ENCODE peak calls at places on chromosomes 3 and 15, in eight cellular contexts. V is aorta, Z is fibroblast of lung, D is GM12878, H is Karpas-422, I is K562, F is PC-3, M is adrenal gland. U is an unnamed sample.
A peak's percentile ranks its signal among the peaks of the same experiment; 100 is the strongest.

GRCh38 chr3:4350789-4351163 is 47.6 kb downstream of the SETMAR start:
- DNase-seq in V (no peak), Z (peak; percentile 67), D (peak; percentile 31), H (peak; percentile 82), I (peak; percentile 80), F (peak; percentile 76), M (peak; percentile 65), U (peak; percentile 5)

GRCh38 chr3:138327831-138328230 is 1.8 kb downstream of the NME9 start:
- DNase-seq in V (no peak), Z (no peak), D (no peak), H (no peak), I (no peak), F (peak; percentile 42), M (no peak), U (no peak)

GRCh38 chr3:97829198-97829597 is 7.4 kb downstream of the CRYBG3 start:
- DNase-seq in V (no peak), Z (no peak), D (no peak), H (no peak), I (no peak), F (no peak), M (no peak), U (no peak)

GRCh38 chr15:67836955-67837354 is 2.9 kb downstream of the RNU6-1 start:
- DNase-seq in V (no peak), Z (no peak), D (no peak), H (no peak), I (no peak), F (no peak), M (no peak), U (no peak)

GRCh38 chr3:157472648-157473047 is 30.6 kb downstream of the VEPH1 start:
- DNase-seq in V (no peak), Z (no peak), D (no peak), H (no peak), I (no peak), F (no peak), M (no peak), U (no peak)

GRCh38 chr3:184600685-184601377 is 39.2 kb downstream of the EPHB3 start:
- DNase-seq in V (no peak), Z (no peak), D (no peak), H (no peak), I (no peak), F (no peak), M (no peak), U (no peak)

GRCh38 chr15:66578286-66578875 is 12.6 kb upstream of the LCTL start:
- DNase-seq in V (no peak), Z (peak; percentile 70), D (no peak), H (no peak), I (no peak), F (peak; percentile 73), M (no peak), U (peak; percentile 30)

GRCh38 chr3:37753428-37753827 is 108.3 kb upstream of the CTDSPL start:
- DNase-seq in V (no peak), Z (no peak), D (no peak), H (no peak), I (no peak), F (peak; percentile 15), M (no peak), U (no peak)

GRCh38 chr15:71198846-71199245 is 83.6 kb downstream of the THSD4 start:
- DNase-seq in V (no peak), Z (no peak), D (no peak), H (no peak), I (no peak), F (no peak), M (no peak), U (no peak)

GRCh38 chr3:111610189-111610588 is 15.0 kb upstream of the ZBED2 start:
- DNase-seq in V (no peak), Z (peak; percentile 59), D (peak; percentile 48), H (peak; percentile 51), I (no peak), F (no peak), M (no peak), U (no peak)

GRCh38 chr15:25899870-25900269 is 36.7 kb upstream of the ATP10A start:
- DNase-seq in V (no peak), Z (no peak), D (no peak), H (no peak), I (no peak), F (no peak), M (no peak), U (no peak)

GRCh38 chr3:17602126-17602525 is 140.3 kb downstream of the TBC1D5 start:
- DNase-seq in V (no peak), Z (peak; percentile 66), D (no peak), H (no peak), I (no peak), F (peak; percentile 87), M (no peak), U (no peak)

GRCh38 chr3:136305879-136306278 is 55.7 kb downstream of the PCCB start:
- DNase-seq in V (no peak), Z (peak; percentile 23), D (peak; percentile 8), H (peak; percentile 84), I (no peak), F (no peak), M (no peak), U (no peak)

GRCh38 chr3:52891164-52891563 is 6.2 kb downstream of the STIMATE start:
- DNase-seq in V (no peak), Z (no peak), D (no peak), H (no peak), I (no peak), F (no peak), M (no peak), U (no peak)

GRCh38 chr3:52891615-52892081 is 5.7 kb downstream of the STIMATE start:
- DNase-seq in V (no peak), Z (no peak), D (no peak), H (peak; percentile 70), I (no peak), F (no peak), M (no peak), U (no peak)

GRCh38 chr3:52893723-52894122 is 3.6 kb downstream of the STIMATE start:
- DNase-seq in V (no peak), Z (no peak), D (no peak), H (no peak), I (no peak), F (no peak), M (no peak), U (no peak)

GRCh38 chr3:52892290-52892624 is 5.1 kb downstream of the STIMATE start:
- DNase-seq in V (no peak), Z (no peak), D (no peak), H (no peak), I (no peak), F (no peak), M (no peak), U (no peak)

DNA sequence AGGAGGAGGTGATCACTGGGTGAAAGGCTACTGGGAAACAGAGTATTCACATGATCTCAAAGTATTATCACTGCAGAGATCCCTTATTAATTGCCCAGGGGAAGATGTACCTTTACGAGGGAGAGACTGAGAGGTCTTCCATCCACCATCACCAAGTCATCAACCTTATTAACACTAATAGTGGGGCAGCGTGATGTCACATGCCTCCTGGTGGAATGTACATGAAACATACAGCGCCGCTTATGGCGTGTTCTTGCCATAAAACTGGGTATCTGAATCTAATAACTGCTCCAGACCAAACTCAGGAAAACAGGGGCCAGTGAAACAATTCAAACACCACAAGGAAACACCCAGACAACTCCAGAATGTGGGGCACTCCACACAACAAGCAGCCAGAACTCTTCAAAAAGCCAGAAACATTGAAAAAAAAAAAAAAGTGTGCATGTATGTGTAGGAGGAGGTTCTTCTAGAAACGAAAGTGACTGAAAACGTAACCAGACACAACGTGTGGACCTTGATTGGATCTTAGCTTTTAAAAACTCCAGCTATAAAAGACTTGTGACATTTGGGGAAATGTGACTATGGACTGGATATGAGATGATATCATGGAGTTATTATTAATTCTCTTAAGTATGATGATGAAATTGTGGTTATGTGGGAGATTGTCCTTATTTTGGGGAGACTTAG is 4.6 kb downstream of the STIMATE start:
- DNase-seq in V (no peak), Z (no peak), D (peak; percentile 41), H (peak; percentile 59), I (no peak), F (no peak), M (no peak), U (no peak)
- H3K4me3 ChIP-seq in V (no peak overlapping the region), Z (peak overlapping the region; percentile 9), D (peak overlapping the region; percentile 59), H (peak overlapping the region; percentile 16), I (no peak overlapping the region), F (no peak overlapping the region), M (no peak overlapping the region), U (no peak overlapping the region)

DNA sequence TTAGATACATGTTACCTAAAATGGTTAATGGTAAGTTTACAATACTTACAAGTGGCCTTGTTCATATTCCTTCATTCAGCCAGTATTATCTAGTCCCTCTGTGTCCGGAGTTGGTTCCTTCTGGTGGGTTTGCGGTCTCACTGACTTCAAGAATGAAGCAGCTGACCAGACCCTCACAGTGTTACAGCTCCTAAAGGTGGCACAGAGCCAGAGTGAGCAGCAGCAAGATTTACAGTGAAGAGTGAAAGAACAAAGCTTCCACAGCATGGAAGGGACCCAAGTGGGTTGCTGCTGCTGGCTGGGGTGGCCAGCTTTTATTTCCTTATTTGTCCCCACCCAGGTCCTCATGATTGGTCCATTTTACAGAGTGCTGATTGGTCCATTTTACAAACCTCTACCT is 916.8 kb downstream of the MCTP2 start:
- DNase-seq in V (no peak), Z (no peak), D (no peak), H (no peak), I (no peak), F (no peak), M (no peak), U (no peak)
- H3K9me3 ChIP-seq in V (no peaks in the 10 kb centered on the region), Z (no peaks in the 10 kb centered on the region), D (no peaks in the 10 kb centered on the region), H (peaks cover 30% of the 10 kb centered on the region), I (peaks cover 3% of the 10 kb centered on the region), F (peaks cover 4% of the 10 kb centered on the region), M (no peaks in the 10 kb centered on the region), U (no peaks in the 10 kb centered on the region)

DNA sequence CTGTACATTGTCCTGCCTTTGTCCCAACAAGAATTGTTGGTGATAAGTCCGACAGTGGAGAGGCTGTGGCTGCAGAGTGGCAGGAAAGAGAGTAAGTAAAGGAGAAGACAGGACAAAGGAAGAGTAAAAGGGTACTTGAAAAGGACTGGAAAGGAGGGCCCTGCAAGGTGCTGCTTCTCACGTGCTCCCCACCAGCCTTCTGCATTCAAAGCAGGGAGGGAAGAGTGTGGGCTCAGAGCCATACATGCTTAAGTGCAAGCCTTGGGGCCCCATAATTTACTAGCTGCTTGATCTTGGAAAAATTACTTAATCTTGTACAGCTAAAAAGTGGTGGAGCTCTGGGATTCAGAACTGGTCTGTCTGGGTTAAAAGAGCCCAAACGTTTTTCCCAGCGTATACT is 29.9 kb downstream of the MME start:
- DNase-seq in V (no peak), Z (no peak), D (no peak), H (peak; percentile 85), I (no peak), F (no peak), M (no peak), U (no peak)
- H3K36me3 ChIP-seq in V (no peaks in the 10 kb centered on the region), Z (no peaks in the 10 kb centered on the region), D (no peaks in the 10 kb centered on the region), H (peaks cover 4% of the 10 kb centered on the region), I (no peaks in the 10 kb centered on the region), F (no peaks in the 10 kb centered on the region), M (no peaks in the 10 kb centered on the region), U (no peaks in the 10 kb centered on the region)

DNA sequence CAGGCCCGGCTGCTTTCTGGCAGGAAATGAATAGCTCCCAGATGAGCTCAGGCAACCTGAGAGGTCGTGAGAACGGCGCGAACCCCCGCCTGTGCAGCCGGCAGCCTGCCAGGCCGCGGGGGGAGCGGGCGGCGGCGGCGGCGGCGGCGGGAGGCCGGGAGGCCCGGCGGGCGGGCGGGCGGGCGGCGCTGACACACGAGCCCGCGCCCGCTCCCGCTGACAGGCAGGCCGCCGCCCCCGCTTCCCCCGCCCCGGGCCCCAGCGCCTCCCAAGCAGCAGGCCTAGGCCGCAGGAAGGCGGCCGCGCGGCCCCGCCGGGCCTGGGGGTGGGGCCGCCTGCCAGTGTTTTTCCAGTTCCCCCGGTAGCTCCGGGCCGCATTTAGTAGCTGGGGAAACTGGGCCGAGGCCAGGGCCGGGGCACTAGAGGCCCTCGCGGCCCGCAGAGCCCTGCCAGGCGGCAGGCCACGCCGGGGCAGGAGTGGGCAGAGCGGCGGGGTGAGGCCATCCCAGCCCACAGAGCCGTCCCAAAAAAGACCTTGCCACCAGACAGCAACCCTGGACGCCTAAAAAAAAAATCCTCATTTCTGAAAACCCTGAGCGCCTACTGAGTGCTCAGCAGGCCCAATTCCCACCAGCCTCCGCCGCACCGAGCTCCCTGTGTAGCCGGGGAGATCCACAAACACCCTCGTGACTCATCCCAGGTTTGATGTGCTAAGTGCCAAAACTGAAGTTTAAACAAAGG is 5.6 kb downstream of the HES1 start:
- DNase-seq in V (peak; percentile 96), Z (peak; percentile 95), D (no peak), H (peak; percentile 89), I (peak; percentile 91), F (peak; percentile 94), M (peak; percentile 93), U (peak; percentile 97)
- H3K4me3 ChIP-seq in V (peak overlapping the region; percentile 44), Z (peak overlapping the region; percentile 34), D (peak overlapping the region; percentile 58), H (peak overlapping the region; percentile 63), I (peak overlapping the region; percentile 40), F (peak overlapping the region; percentile 53), M (no peak overlapping the region), U (peak overlapping the region; percentile 30)